ENCODE peak calls at places on chromosomes 4 and X, in six cellular contexts. D is progenitor cell of endocrine pancreas, J is tibial nerve, M is endothelial cell, U is upper lobe of left lung, P is BJ. N is an unnamed sample.

GRCh38 chrX:149043401-149043800 is 461.7 kb downstream of the IDS start:
- DNase-seq in D (no peak), J (no peak), M (no peak), U (no peak), P (no peak), N (no peak)

GRCh38 chr4:139656614-139657486 is 8.8 kb upstream of the MGST2 start:
- DNase-seq in D (peak; percentile 49), J (no peak), M (peak; percentile 67), U (peak; percentile 69), P (no peak), N (peak; percentile 64)

GRCh38 chr4:113692809-113693411 is 68.6 kb downstream of the CAMK2D start:
- DNase-seq in D (no peak), J (no peak), M (no peak), U (no peak), P (peak; percentile 58), N (no peak)

GRCh38 chr4:8340721-8341680 is 71.4 kb downstream of the HTRA3 start:
- DNase-seq in D (no peak), J (peak; percentile 61), M (no peak), U (no peak), P (no peak), N (no peak)

GRCh38 chr4:128916832-128917231 is 107.3 kb downstream of the JADE1 start:
- DNase-seq in D (no peak), J (no peak), M (no peak), U (peak; percentile 68), P (no peak), N (no peak)

GRCh38 chr4:84327526-84327925 is 171.6 kb downstream of the NKX6-1 start:
- DNase-seq in D (no peak), J (no peak), M (no peak), U (no peak), P (no peak), N (no peak)

GRCh38 chr4:13384055-13384454 is 100.1 kb downstream of the RAB28 start:
- DNase-seq in D (no peak), J (no peak), M (no peak), U (no peak), P (no peak), N (no peak)

GRCh38 chr4:121711263-121712000 is 14.7 kb upstream of the ANXA5 start:
- DNase-seq in D (peak; percentile 47), J (peak; percentile 65), M (peak; percentile 75), U (peak; percentile 73), P (peak; percentile 84), N (peak; percentile 88)

GRCh38 chrX:153443476-153444332 is 2.2 kb downstream of the TREX2 start:
- DNase-seq in D (no peak), J (no peak), M (no peak), U (no peak), P (no peak), N (no peak)

GRCh38 chrX:148871422-148872152 is 371.2 kb downstream of the AFF2 start:
- DNase-seq in D (no peak), J (no peak), M (no peak), U (no peak), P (peak; percentile 32), N (no peak)

GRCh38 chrX:47514553-47515235 is 31.7 kb upstream of the ZNF41 start:
- DNase-seq in D (no peak), J (no peak), M (no peak), U (no peak), P (peak; percentile 10), N (no peak)

GRCh38 chrX:16592194-16592770 is 57.7 kb upstream of the S100G start:
- DNase-seq in D (no peak), J (no peak), M (no peak), U (no peak), P (no peak), N (no peak)

GRCh38 chr4:156799121-156799589 is 172.4 kb downstream of the PDGFC start:
- DNase-seq in D (no peak), J (no peak), M (no peak), U (no peak), P (no peak), N (no peak)

GRCh38 chr4:155025762-155026457 is 182.5 kb upstream of the NPY2R start:
- DNase-seq in D (peak; percentile 43), J (no peak), M (peak; percentile 71), U (peak; percentile 28), P (no peak), N (peak; percentile 63)

GRCh38 chrX:9626379-9626778 is 139.3 kb downstream of the GPR143 start:
- DNase-seq in D (no peak), J (no peak), M (no peak), U (no peak), P (no peak), N (no peak)

GRCh38 chr4:61838072-61838471 is 637.9 kb downstream of the ADGRL3 start:
- DNase-seq in D (no peak), J (no peak), M (no peak), U (no peak), P (no peak), N (no peak)

GRCh38 chr4:143381171-143382118 is 44.8 kb downstream of the GAB1 start:
- DNase-seq in D (no peak), J (peak; percentile 73), M (no peak), U (peak; percentile 78), P (no peak), N (no peak)

GRCh38 chr4:137794779-137795178 is 262.5 kb upstream of the PCDH18 start:
- DNase-seq in D (no peak), J (no peak), M (no peak), U (no peak), P (no peak), N (no peak)

GRCh38 chrX:120671963-120672362 is 42.1 kb upstream of the C1GALT1C1 start:
- DNase-seq in D (no peak), J (no peak), M (no peak), U (no peak), P (no peak), N (no peak)

DNA sequence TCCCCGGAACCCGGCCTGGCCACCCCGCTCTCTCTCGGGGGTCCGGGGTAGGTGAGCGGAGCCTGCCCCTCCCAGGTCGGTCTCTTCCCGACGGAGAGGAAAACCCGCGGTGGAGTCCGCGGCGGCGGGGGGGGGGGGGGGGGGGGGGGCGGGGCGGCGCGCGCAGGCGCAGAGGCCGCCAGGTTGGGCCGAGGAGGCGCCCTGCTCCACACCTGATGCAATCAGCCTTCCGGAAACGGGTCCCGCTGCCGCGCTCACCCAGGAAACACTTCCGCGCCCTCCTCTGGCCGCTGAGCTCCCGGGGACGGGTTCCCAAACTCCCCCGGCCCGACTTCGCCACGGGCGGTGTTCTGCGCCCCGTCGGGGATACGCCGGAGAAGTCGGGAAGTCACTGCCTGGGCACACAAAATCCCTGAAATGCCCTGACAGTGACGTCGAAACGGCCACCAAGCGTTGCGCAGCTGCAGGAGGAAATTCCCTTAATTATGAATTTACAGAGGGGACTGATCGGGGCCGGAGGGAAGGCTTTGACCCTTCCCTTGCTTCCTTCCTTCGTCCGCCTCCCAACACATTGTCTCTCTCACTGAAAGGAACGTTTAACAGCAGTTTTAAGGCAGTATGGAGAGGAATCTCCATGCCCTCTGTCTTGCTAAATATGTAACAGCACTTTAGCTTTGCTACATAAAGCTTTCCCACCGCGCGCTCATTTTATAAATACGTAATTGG is 2.1 kb upstream of the APBB2 start:
- DNase-seq in D (peak; percentile 72), J (no peak), M (peak; percentile 67), U (peak; percentile 80), P (no peak), N (peak; percentile 83)
- TF ChIP-seq CTCF in D (peak; percentile 30), J (peak; percentile 34), M (peak; percentile 37), U (peak; percentile 38), P (peak; percentile 34), N (peak; percentile 19)

DNA sequence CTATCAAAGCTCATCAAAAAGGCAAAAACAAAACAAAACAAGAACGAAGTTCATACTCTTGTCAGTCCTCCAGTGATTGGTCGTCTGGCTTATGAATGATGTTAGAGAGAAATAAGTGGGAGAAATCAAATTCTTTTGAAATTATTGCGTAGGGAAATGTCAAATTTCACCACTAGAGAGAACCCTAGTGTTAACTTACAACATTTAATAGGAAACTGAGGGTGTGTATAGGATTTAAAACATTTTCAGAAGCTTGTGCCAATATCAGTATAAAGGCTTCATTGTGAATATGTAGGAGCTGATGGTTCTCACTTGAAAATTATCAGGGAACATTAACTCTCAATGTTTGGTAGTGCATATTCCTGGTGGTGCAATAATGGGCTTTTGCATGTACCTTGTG is 17.4 kb downstream of the ADH6 start:
- DNase-seq in D (no peak), J (no peak), M (no peak), U (no peak), P (no peak), N (no peak)
- TF ChIP-seq CTCF in D (no peak), J (peak; percentile 25), M (no peak), U (no peak), P (peak; percentile 27), N (no peak)

DNA sequence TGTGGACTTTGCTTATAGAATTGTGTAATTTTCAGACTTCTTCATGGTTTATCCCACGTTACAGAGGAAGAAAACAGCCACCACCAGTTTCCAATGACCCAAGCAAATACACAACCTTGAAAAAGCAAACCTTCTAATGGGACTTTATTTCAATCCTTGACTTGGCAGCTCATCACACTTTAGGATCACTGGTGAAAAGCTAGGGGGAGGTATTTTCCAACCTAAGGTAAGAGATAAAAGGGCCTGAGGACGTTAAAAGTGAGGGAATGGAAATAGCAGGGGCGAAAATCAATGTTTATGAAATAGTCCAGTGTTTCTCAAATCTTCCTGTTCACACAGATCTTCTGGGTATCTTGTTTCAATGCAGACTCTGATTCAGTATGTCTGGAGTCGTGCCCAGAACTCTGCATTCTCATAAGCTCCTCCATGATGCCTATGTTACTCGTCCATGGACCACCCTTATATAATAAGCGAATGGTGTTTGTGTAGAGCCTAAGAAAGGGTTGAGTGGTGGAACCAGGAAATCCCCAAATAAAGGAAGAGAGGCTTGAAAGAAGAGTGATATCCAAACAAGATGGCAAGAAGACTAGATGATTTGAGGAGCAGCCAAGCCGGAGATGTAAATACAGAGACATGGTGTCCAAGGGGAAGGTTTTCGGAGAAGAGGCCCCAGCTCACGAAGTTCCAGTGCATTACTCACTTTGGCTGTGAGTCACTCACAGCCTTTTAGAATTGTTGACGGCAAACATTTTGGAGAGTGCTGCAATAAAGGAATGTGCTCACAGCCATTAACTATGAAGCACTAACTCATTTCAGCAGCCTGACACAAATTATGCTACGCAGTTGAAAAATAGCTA is 215.6 kb upstream of the PPARGC1A start:
- DNase-seq in D (no peak), J (no peak), M (no peak), U (no peak), P (peak; percentile 78), N (no peak)
- TF ChIP-seq CTCF in D (no peak), J (no peak), M (no peak), U (no peak), P (peak; percentile 4), N (no peak)

GRCh38 chrX:66760648-66761047 is 121.8 kb upstream of the EDA2R start:
- DNase-seq in D (no peak), J (no peak), M (no peak), U (no peak), P (no peak), N (no peak)
- TF ChIP-seq CTCF in D (peak; percentile 39), J (no peak), M (no peak), U (no peak), P (peak; percentile 4), N (no peak)

DNA sequence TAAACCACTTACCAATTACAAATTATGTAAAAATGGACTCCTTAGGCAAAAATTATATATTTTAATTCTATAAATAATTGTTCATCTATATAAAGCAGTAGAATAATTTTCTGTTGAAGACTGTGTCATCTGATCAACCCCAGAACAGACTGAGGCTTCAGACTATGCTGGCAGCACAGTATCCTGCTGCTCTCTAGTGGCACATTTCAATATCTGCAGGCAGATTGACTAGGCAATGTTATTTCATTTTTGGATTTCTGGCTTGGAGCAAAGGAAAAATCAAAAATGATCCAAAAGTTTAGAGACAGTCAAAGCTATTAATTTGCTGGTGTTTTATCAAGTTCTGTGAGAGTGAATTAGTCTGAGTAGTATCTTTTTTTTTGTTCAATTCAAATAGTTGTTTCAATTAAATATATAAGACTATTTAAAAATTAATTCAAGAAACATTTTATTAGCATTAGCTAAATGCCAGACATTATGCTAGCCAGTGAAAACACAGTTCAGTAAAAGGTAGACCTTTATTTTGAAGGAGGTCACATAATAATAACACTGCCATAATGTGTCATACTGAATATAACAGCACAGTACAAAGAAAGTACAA is 21.3 kb upstream of the SULT1E1 start:
- DNase-seq in D (no peak), J (no peak), M (no peak), U (peak; percentile 30), P (no peak), N (no peak)
- TF ChIP-seq CTCF in D (peak; percentile 97), J (peak; percentile 84), M (peak; percentile 58), U (peak; percentile 68), P (peak; percentile 63), N (peak; percentile 67)